ENCODE peak calls at places on chromosome 6, in four cellular contexts. O is OCI-M1, M is left cardiac atrium, W is WTC11. T is an unnamed sample.
A peak's percentile ranks its signal among the peaks of the same experiment; 100 is the strongest.

GRCh38 chr6:107030151-107030550 is 2.2 kb downstream of the MTRES1 start:
- DNase-seq in O (no peak), M (no peak), W (no peak), T (no peak)

GRCh38 chr6:166830185-166830890 is 126.0 kb downstream of the RNASET2 start:
- DNase-seq in O (peak; percentile 15), M (no peak), W (no peak), T (no peak)

GRCh38 chr6:30966154-30966553 is 17.4 kb upstream of the MUC21 start:
- DNase-seq in O (no peak), M (no peak), W (no peak), T (no peak)

GRCh38 chr6:90303037-90303436 is 6.4 kb upstream of the BACH2 start:
- DNase-seq in O (no peak), M (no peak), W (no peak), T (no peak)

GRCh38 chr6:41013473-41014153 is 25.4 kb downstream of the UNC5CL start:
- DNase-seq in O (no peak), M (no peak), W (no peak), T (no peak)

GRCh38 chr6:83431545-83432165 is 804 bp upstream of the ME1 start:
- DNase-seq in O (no peak), M (no peak), W (no peak), T (no peak)

GRCh38 chr6:158773581-158774449 is 45.4 kb downstream of the EZR start:
- DNase-seq in O (no peak), M (no peak), W (no peak), T (no peak)

GRCh38 chr6:163414367-163415175 is at the start of gene QKI:
- DNase-seq in O (peak; percentile 77), M (peak; percentile 87), W (peak; percentile 55), T (peak; percentile 72)

GRCh38 chr6:112232845-112233256 is 21.5 kb downstream of the LAMA4 start:
- DNase-seq in O (no peak), M (no peak), W (no peak), T (no peak)

GRCh38 chr6:89952696-89953095 is 58.4 kb downstream of the GJA10 start:
- DNase-seq in O (peak; percentile 17), M (no peak), W (no peak), T (no peak)

GRCh38 chr6:156402227-156402626 is 375.0 kb upstream of the ARID1B start:
- DNase-seq in O (no peak), M (no peak), W (no peak), T (peak; percentile 64)

GRCh38 chr6:30154709-30155521 is 6.1 kb downstream of the TRIM10 start:
- DNase-seq in O (no peak), M (no peak), W (no peak), T (no peak)

GRCh38 chr6:26571592-26572296 is 25.0 kb upstream of the ABT1 start:
- DNase-seq in O (peak; percentile 98), M (no peak), W (peak; percentile 70), T (peak; percentile 77)

GRCh38 chr6:170222498-170223471 is 68.1 kb downstream of the DLL1 start:
- DNase-seq in O (no peak), M (no peak), W (no peak), T (no peak)

GRCh38 chr6:17869753-17870050 is 117.7 kb downstream of the KIF13A start:
- DNase-seq in O (peak; percentile 62), M (no peak), W (no peak), T (no peak)

GRCh38 chr6:10451828-10452509 is 37.1 kb upstream of the TFAP2A start:
- DNase-seq in O (no peak), M (peak; percentile 54), W (no peak), T (no peak)

GRCh38 chr6:21597706-21598273 is 4.2 kb downstream of the SOX4 start:
- DNase-seq in O (no peak), M (no peak), W (no peak), T (no peak)

GRCh38 chr6:161355731-161356130 is 81.9 kb upstream of the AGPAT4 start:
- DNase-seq in O (no peak), M (no peak), W (no peak), T (no peak)

GRCh38 chr6:166621114-166621540 is 5.9 kb downstream of the RPS6KA2 start:
- DNase-seq in O (no peak), M (no peak), W (peak; percentile 41), T (no peak)

GRCh38 chr6:167806061-167806700 is 20.5 kb upstream of the AFDN start:
- DNase-seq in O (no peak), M (no peak), W (no peak), T (no peak)

GRCh38 chr6:94349227-94349626 is 929.9 kb upstream of the EPHA7 start:
- DNase-seq in O (peak; percentile 24), M (no peak), W (no peak), T (no peak)

GRCh38 chr6:37041521-37041920 is 36.1 kb downstream of the FGD2 start:
- DNase-seq in O (no peak), M (no peak), W (no peak), T (no peak)

GRCh38 chr6:112618796-112619195 is 271.7 kb downstream of the RFPL4B start:
- DNase-seq in O (peak; percentile 47), M (no peak), W (peak; percentile 36), T (peak; percentile 21)

T was measured in WERI-Rb-1.